ENCODE peak calls at places on chromosomes 12 and 14, in five cellular contexts. C is H7, H is HAP-1, Q is fibroblast of lung, Z is aorta. K is an unnamed sample.

GRCh38 chr14:93958567-93959238 is 17.7 kb downstream of the ASB2 start:
- DNase-seq in C (no peak), H (no peak), Q (no peak), Z (no peak), K (peak)

GRCh38 chr12:123485756-123486155 is 27.8 kb downstream of the SNRNP35 start:
- DNase-seq in C (no peak), H (no peak), Q (no peak), Z (peak), K (no peak)

GRCh38 chr12:7832059-7832696 is 40.5 kb downstream of the SLC2A14 start:
- DNase-seq in C (peak), H (peak), Q (peak), Z (no peak), K (peak)

GRCh38 chr12:66055837-66056319 is 74.7 kb downstream of the LLPH start:
- DNase-seq in C (no peak), H (no peak), Q (no peak), Z (no peak), K (peak)

GRCh38 chr12:3116106-3116898 is 39.1 kb downstream of the TSPAN9 start:
- DNase-seq in C (peak), H (no peak), Q (peak), Z (no peak), K (peak)

GRCh38 chr12:6943387-6943718 is 263 bp upstream of the RNU7-1 start:
- DNase-seq in C (peak), H (peak), Q (peak), Z (peak), K (peak)

GRCh38 chr14:64704145-64704742 is at the start of gene PLEKHG3:
- DNase-seq in C (peak), H (peak), Q (peak), Z (peak), K (peak)

GRCh38 chr12:54059668-54060067 is 6.0 kb downstream of the HOXC4 start:
- DNase-seq in C (peak), H (no peak), Q (no peak), Z (no peak), K (no peak)

GRCh38 chr14:103128631-103129300 is 5.5 kb downstream of the TNFAIP2 start:
- DNase-seq in C (peak), H (no peak), Q (no peak), Z (no peak), K (no peak)

GRCh38 chr12:29762637-29763300 is 21.0 kb downstream of the TMTC1 start:
- DNase-seq in C (no peak), H (no peak), Q (peak), Z (no peak), K (no peak)

GRCh38 chr14:39230416-39230815 is 3.3 kb upstream of the MIA2 start:
- DNase-seq in C (no peak), H (no peak), Q (peak), Z (no peak), K (peak)

GRCh38 chr12:16594796-16595195 is 11.2 kb downstream of the LMO3 start:
- DNase-seq in C (no peak), H (no peak), Q (no peak), Z (no peak), K (no peak)

GRCh38 chr12:104974626-104975290 is 11.4 kb upstream of the NOPCHAP1 start:
- DNase-seq in C (no peak), H (no peak), Q (no peak), Z (no peak), K (peak)

GRCh38 chr14:72350215-72350614 is 418.0 kb downstream of the RGS6 start:
- DNase-seq in C (no peak), H (no peak), Q (no peak), Z (no peak), K (no peak)

GRCh38 chr14:92986254-92987147 is 63.6 kb downstream of the CHGA start:
- DNase-seq in C (no peak), H (no peak), Q (peak), Z (peak), K (peak)

GRCh38 chr12:6860942-6861341 is 6.4 kb upstream of the TPI1 start:
- DNase-seq in C (no peak), H (no peak), Q (no peak), Z (no peak), K (no peak)

GRCh38 chr12:78494911-78495310 is 369.7 kb upstream of the SYT1 start:
- DNase-seq in C (no peak), H (no peak), Q (peak), Z (no peak), K (peak)

GRCh38 chr14:105867961-105868599 is 341.7 kb downstream of the TMEM121 start:
- DNase-seq in C (no peak), H (peak), Q (no peak), Z (peak), K (no peak)

GRCh38 chr12:49706351-49707126 is 666 bp downstream of the FMNL3 start:
- DNase-seq in C (peak), H (peak), Q (peak), Z (peak), K (peak)

GRCh38 chr12:15336772-15337553 is 14.7 kb downstream of the PTPRO start:
- DNase-seq in C (no peak), H (no peak), Q (peak), Z (no peak), K (peak)

GRCh38 chr14:99606359-99606758 is 2.4 kb upstream of the CCDC85C start:
- DNase-seq in C (no peak), H (no peak), Q (no peak), Z (no peak), K (no peak)

GRCh38 chr12:29026419-29026818 is 122.7 kb upstream of the FAR2 start:
- DNase-seq in C (no peak), H (no peak), Q (no peak), Z (no peak), K (no peak)

GRCh38 chr12:52517888-52518287 is 2.3 kb downstream of the KRT5 start:
- DNase-seq in C (peak), H (no peak), Q (no peak), Z (no peak), K (no peak)

GRCh38 chr12:52148541-52149181 is 43.2 kb downstream of the KRT80 start:
- DNase-seq in C (peak), H (no peak), Q (no peak), Z (no peak), K (no peak)

GRCh38 chr14:105155071-105155651 is 13.4 kb downstream of the JAG2 start:
- DNase-seq in C (peak), H (no peak), Q (no peak), Z (peak), K (no peak)

GRCh38 chr14:36019126-36019525 is 157.4 kb downstream of the PTCSC3 start:
- DNase-seq in C (no peak), H (no peak), Q (no peak), Z (no peak), K (peak)

GRCh38 chr14:100587248-100587762 is at the start of gene BEGAIN:
- DNase-seq in C (peak), H (no peak), Q (no peak), Z (no peak), K (no peak)

GRCh38 chr12:132617822-132618682 is 524 bp upstream of the P2RX2 start:
- DNase-seq in C (peak), H (no peak), Q (no peak), Z (no peak), K (no peak)

GRCh38 chr12:25997401-25997973 is 39.0 kb downstream of the RASSF8 start:
- DNase-seq in C (no peak), H (no peak), Q (peak), Z (no peak), K (peak)

GRCh38 chr14:56195727-56196126 is 77.5 kb downstream of the PELI2 start:
- DNase-seq in C (no peak), H (no peak), Q (peak), Z (no peak), K (peak)

GRCh38 chr14:97412933-97413574 is 615.9 kb downstream of the VRK1 start:
- DNase-seq in C (no peak), H (no peak), Q (no peak), Z (no peak), K (no peak)
- H3K4me3 ChIP-seq in C (peak), H (no peak), Q (no peak), Z (no peak), K (no peak)

GRCh38 chr12:9651265-9651729 is 18.2 kb upstream of the CLEC2D start:
- DNase-seq in C (no peak), H (no peak), Q (peak), Z (no peak), K (peak)
- H3K4me3 ChIP-seq in C (no peak), H (no peak), Q (no peak), Z (no peak), K (no peak)

GRCh38 chr12:114679942-114680341 is 4.0 kb downstream of the TBX3 start:
- DNase-seq in C (no peak), H (no peak), Q (no peak), Z (no peak), K (no peak)
- H3K4me3 ChIP-seq in C (no peak), H (no peak), Q (peak), Z (no peak), K (peak)

GRCh38 chr14:76376001-76376404 is at the start of gene ESRRB:
- DNase-seq in C (peak), H (peak), Q (peak), Z (no peak), K (peak)

GRCh38 chr14:76375484-76375883 is 453 bp upstream of the ESRRB start:
- DNase-seq in C (no peak), H (no peak), Q (no peak), Z (no peak), K (peak)

GRCh38 chr14:76376409-76376877 is 506 bp downstream of the ESRRB start:
- DNase-seq in C (no peak), H (no peak), Q (no peak), Z (no peak), K (no peak)

GRCh38 chr14:76376878-76377523 is 1.1 kb downstream of the ESRRB start:
- DNase-seq in C (peak), H (no peak), Q (no peak), Z (no peak), K (no peak)

DNA sequence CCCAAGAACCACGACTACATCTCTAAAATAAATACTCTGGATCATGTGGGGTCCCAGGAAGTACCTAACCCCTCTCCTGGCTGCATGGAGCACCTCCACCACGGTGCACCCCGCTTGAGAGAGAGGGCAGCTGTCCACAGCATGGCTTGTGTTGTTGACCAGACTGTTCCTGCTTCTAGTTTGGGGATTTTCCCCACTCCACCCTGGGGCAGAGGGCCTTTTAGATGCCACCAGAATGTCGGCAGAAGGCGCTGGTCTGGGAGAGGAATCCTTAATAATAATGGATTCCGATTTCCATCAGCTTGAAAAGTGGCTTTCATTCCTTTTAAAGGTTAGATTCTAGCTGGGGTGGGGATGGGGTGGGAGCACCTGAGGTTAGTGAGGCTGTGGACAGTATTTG is 1.7 kb downstream of the ESRRB start:
- DNase-seq in C (peak), H (no peak), Q (no peak), Z (no peak), K (no peak)
- H3K4me3 ChIP-seq in C (peak), H (no peak), Q (no peak), Z (no peak), K (no peak)

DNA sequence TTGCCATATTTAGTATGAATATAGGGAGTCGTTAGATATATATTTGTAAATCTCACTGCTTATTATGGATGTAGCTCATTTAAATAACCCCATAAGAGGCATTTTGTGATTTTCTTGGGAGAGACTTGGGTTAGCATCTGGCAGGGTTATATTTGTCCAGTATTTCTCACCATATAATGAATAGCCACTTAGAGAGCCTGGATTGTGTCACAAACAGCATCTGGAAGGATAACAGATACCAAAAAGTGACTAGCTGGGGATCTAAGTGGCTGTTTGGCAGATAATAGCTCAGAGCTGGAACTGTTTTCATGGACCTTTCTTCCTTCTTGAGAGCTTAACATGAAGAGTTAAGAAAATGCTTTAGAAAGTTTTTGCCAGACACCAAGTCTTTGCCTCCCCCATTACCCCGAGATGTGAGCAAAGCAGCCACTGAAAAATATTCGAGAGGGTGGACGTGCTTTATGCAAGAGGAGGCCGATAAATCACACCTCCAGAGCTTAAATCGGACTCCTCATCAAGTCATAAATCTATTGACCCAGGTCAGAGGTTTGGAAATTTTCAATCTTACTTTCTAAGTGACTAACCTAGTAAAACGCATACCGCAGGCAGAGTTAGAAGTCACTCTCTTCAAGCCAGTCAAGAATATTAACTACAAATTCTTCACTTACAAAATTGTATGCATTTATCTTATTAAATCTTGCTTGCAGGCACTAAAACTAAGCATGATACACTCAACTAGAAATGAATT is 35.1 kb downstream of the GPHB5 start:
- DNase-seq in C (no peak), H (no peak), Q (no peak), Z (no peak), K (no peak)
- H3K4me3 ChIP-seq in C (no peak), H (no peak), Q (no peak), Z (no peak), K (no peak)

DNA sequence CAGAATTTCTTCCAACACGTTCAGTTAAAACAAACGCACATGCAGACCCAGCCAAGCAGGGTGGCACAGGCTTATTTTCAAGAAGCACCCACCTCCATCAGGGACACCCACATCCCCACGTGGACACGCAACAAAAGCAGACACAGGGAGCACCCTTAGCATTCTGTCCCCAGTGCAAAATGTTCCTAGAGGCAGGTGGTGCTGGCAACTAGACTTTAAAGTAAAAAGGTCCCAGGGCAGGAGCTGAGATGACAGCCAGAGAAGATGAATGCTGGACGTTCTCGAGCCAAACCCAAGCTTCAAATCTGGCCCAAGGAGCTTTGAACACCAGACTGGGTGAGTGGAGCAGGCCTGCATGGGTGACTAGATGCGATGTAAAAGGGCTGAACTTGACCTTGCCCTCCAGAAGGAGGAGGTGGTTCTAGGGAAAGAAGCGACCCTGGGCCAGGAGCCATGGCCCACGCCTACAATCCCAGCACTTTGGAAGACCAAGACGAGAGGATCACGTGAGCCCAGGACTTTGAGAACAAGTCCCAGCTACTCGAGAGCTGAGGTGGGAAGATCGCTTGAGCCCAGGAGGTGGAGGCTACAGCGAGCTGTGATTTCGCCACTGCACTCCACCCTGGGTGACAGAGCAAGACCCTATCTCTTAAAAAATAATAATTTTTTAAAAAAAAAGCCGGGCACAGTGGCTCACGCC is 47.3 kb downstream of the KDM2B start:
- DNase-seq in C (no peak), H (no peak), Q (peak), Z (no peak), K (no peak)
- H3K4me3 ChIP-seq in C (no peak), H (no peak), Q (no peak), Z (no peak), K (no peak)

GRCh38 chr14:74834682-74835392 is 41.1 kb downstream of the PROX2 start:
- DNase-seq in C (no peak), H (no peak), Q (peak), Z (no peak), K (peak)
- H3K4me3 ChIP-seq in C (no peak), H (no peak), Q (no peak), Z (no peak), K (no peak)